ENCODE peak calls at places on chromosomes 11 and 22, in eight cellular contexts. S is Peyer's patch; I is RCC 7860; L is psoas muscle; G is stimulated activated CD4-positive, alpha-beta T cell treated with anti-CD3 and anti-CD28 coated beads, Interleukin-12 subunit alpha, Interleukin-12 subunit beta, amount 100 ng/mL, for 24 hours; X is fibroblast of villous mesenchyme; T is CD8-positive, alpha-beta memory T cell; W is T-helper 17 cell. E is an unnamed sample.

GRCh38 chr11:115418626-115419025 is 85.6 kb downstream of the CADM1 start:
- DNase-seq in S (no peak), I (no peak), L (no peak), G (no peak), X (no peak), T (no peak), W (no peak), E (no peak)

GRCh38 chr11:39806652-39807051 is 1652.8 kb downstream of the LRRC4C start:
- DNase-seq in S (no peak), I (no peak), L (no peak), G (no peak), X (no peak), T (no peak), W (no peak), E (peak)

GRCh38 chr11:35007277-35007676 is 90.9 kb downstream of the PDHX start:
- DNase-seq in S (no peak), I (no peak), L (no peak), G (no peak), X (no peak), T (no peak), W (no peak), E (no peak)

GRCh38 chr22:39928556-39929401 is 27.9 kb downstream of the GRAP2 start:
- DNase-seq in S (no peak), I (no peak), L (no peak), G (no peak), X (no peak), T (no peak), W (no peak), E (no peak)

GRCh38 chr11:130726234-130726559 is 190.1 kb downstream of the SNX19 start:
- DNase-seq in S (no peak), I (no peak), L (peak), G (no peak), X (no peak), T (no peak), W (no peak), E (no peak)

GRCh38 chr11:102407901-102408300 is 44.7 kb downstream of the TMEM123 start:
- DNase-seq in S (no peak), I (no peak), L (no peak), G (no peak), X (no peak), T (no peak), W (no peak), E (no peak)

GRCh38 chr11:112795142-112795815 is 165.9 kb upstream of the NCAM1 start:
- DNase-seq in S (no peak), I (no peak), L (peak), G (no peak), X (peak), T (no peak), W (no peak), E (peak)

GRCh38 chr11:68106165-68106940 is 14.8 kb downstream of the CHKA start:
- DNase-seq in S (peak), I (peak), L (no peak), G (no peak), X (no peak), T (no peak), W (no peak), E (no peak)

GRCh38 chr11:47179655-47179991 is 2.9 kb upstream of the ARFGAP2 start:
- DNase-seq in S (no peak), I (peak), L (peak), G (no peak), X (peak), T (no peak), W (no peak), E (no peak)

GRCh38 chr11:75476716-75477613 is 44.0 kb upstream of the KLHL35 start:
- DNase-seq in S (peak), I (no peak), L (peak), G (no peak), X (peak), T (no peak), W (no peak), E (no peak)

GRCh38 chr11:130001491-130002351 is 914 bp downstream of the PRDM10 start:
- DNase-seq in S (peak), I (no peak), L (no peak), G (peak), X (peak), T (peak), W (peak), E (peak)

GRCh38 chr11:45017329-45017728 is 66.6 kb upstream of the TP53I11 start:
- DNase-seq in S (no peak), I (no peak), L (no peak), G (no peak), X (no peak), T (no peak), W (no peak), E (no peak)

GRCh38 chr11:78424334-78425270 is 7.0 kb upstream of the GAB2 start:
- DNase-seq in S (no peak), I (no peak), L (no peak), G (no peak), X (peak), T (no peak), W (no peak), E (no peak)

GRCh38 chr22:41358927-41359326 is 22.8 kb upstream of the TEF start:
- DNase-seq in S (no peak), I (no peak), L (no peak), G (no peak), X (no peak), T (no peak), W (no peak), E (no peak)

GRCh38 chr11:103338621-103339484 is 229.6 kb downstream of the DYNC2H1 start:
- DNase-seq in S (no peak), I (no peak), L (no peak), G (no peak), X (peak), T (no peak), W (no peak), E (no peak)

GRCh38 chr11:119371778-119372182 is 9.7 kb downstream of the USP2 start:
- DNase-seq in S (peak), I (no peak), L (peak), G (no peak), X (no peak), T (no peak), W (no peak), E (peak)

GRCh38 chr11:47611240-47611863 is 17.1 kb upstream of the C1QTNF4 start:
- DNase-seq in S (no peak), I (no peak), L (no peak), G (no peak), X (no peak), T (no peak), W (no peak), E (no peak)

E was measured in H4.